ENCODE peak calls at places on chromosomes 12 and 14, in nine cellular contexts. W is foreskin fibroblast; T is neural progenitor cell; F is choroid plexus epithelial cell; I is WTC11; Q is fibroblast of the aortic adventitia; R is transverse colon; N is body of pancreas; H is CD4-positive, alpha-beta T cell. B is an unnamed sample.

GRCh38 chr12:121797937-121798801 is 4.7 kb upstream of the RHOF start:
- DNase-seq in Q (peak), N (peak), F (peak), R (peak), W (no peak), T (peak), I (no peak), H (no peak), B (peak)

GRCh38 chr12:67355428-67356385 is 86.5 kb downstream of the CAND1 start:
- DNase-seq in I (no peak), T (peak), F (peak), W (peak), R (no peak), Q (peak), N (peak), H (no peak), B (no peak)

GRCh38 chr12:76274699-76275098 is 73.5 kb downstream of the BBS10 start:
- DNase-seq in F (no peak), I (no peak), R (no peak), Q (peak), N (no peak), H (no peak), T (no peak), W (no peak), B (no peak)

GRCh38 chr14:57512221-57512620 is 18.6 kb upstream of the CCDC198 start:
- DNase-seq in T (no peak), N (no peak), I (no peak), R (no peak), Q (no peak), F (no peak), W (no peak), H (no peak), B (no peak)

GRCh38 chr12:122130150-122130549 is 43.9 kb downstream of the IL31 start:
- DNase-seq in H (no peak), R (no peak), W (no peak), I (no peak), F (peak), N (no peak), Q (peak), T (no peak), B (no peak)

GRCh38 chr12:124660846-124661245 is 93.4 kb upstream of the NCOR2 start:
- DNase-seq in R (no peak), N (no peak), Q (no peak), H (no peak), F (no peak), T (peak), W (no peak), I (no peak), B (no peak)

GRCh38 chr14:63393002-63393401 is 74.3 kb upstream of the GPHB5 start:
- DNase-seq in W (no peak), Q (no peak), N (no peak), H (no peak), T (no peak), F (no peak), I (no peak), R (no peak), B (no peak)

GRCh38 chr14:100824156-100824555 is 1.8 kb upstream of the MEG3 start:
- DNase-seq in H (no peak), F (peak), N (peak), W (peak), Q (peak), I (peak), T (peak), R (no peak), B (no peak)

GRCh38 chr14:85534435-85534834 is 4.5 kb downstream of the FLRT2 start:
- DNase-seq in H (no peak), T (peak), I (peak), N (no peak), W (no peak), F (peak), Q (no peak), R (no peak), B (no peak)

GRCh38 chr14:74237441-74237840 is 1.8 kb upstream of the VSX2 start:
- DNase-seq in H (no peak), I (no peak), W (no peak), F (no peak), Q (no peak), N (no peak), T (no peak), R (no peak), B (no peak)

GRCh38 chr12:108594960-108595710 is 2.7 kb downstream of the TMEM119 start:
- DNase-seq in N (no peak), I (no peak), F (no peak), T (no peak), H (no peak), W (no peak), Q (no peak), R (no peak), B (no peak)

GRCh38 chr14:89507521-89507920 is 90.5 kb upstream of the FOXN3 start:
- DNase-seq in H (no peak), R (no peak), W (peak), N (no peak), F (peak), I (no peak), T (no peak), Q (peak), B (no peak)

GRCh38 chr12:34607520-34608195 is 585.4 kb downstream of the ALG10 start:
- DNase-seq in T (no peak), R (no peak), N (no peak), W (no peak), I (no peak), F (no peak), Q (no peak), H (no peak), B (no peak)

GRCh38 chr12:131901431-131902331 is 7.3 kb downstream of the ULK1 start:
- DNase-seq in W (no peak), H (no peak), R (no peak), F (no peak), I (no peak), N (peak), Q (no peak), T (no peak), B (no peak)

GRCh38 chr12:107759410-107759809 is 1.5 kb downstream of the PRDM4 start:
- DNase-seq in R (peak), F (peak), W (peak), Q (peak), N (no peak), T (peak), I (no peak), H (no peak), B (no peak)

GRCh38 chr14:39581474-39581873 is 149.2 kb upstream of the FBXO33 start:
- DNase-seq in R (no peak), T (no peak), W (no peak), H (no peak), F (peak), Q (no peak), I (no peak), N (no peak), B (no peak)

GRCh38 chr14:76577090-76577489 is 184.2 kb upstream of the VASH1 start:
- DNase-seq in F (no peak), I (no peak), H (no peak), Q (no peak), N (no peak), T (no peak), W (no peak), R (no peak), B (no peak)

GRCh38 chr14:89429206-89430091 is 12.4 kb upstream of the FOXN3 start:
- DNase-seq in I (no peak), N (no peak), R (peak), H (no peak), Q (no peak), F (no peak), T (peak), W (no peak), B (no peak)

GRCh38 chr12:123761841-123762714 is at the start of gene DNAH10:
- DNase-seq in R (peak), H (peak), W (no peak), F (peak), I (peak), T (peak), N (no peak), Q (no peak), B (peak)

GRCh38 chr12:110365743-110366473 is 37.6 kb downstream of the ANAPC7 start:
- DNase-seq in Q (no peak), R (no peak), H (no peak), N (no peak), F (no peak), I (no peak), W (no peak), T (no peak), B (no peak)

GRCh38 chr12:49553512-49554088 is 14.3 kb downstream of the MCRS1 start:
- DNase-seq in H (no peak), R (no peak), F (peak), W (no peak), Q (no peak), I (no peak), N (no peak), T (peak), B (no peak)

GRCh38 chr12:26028953-26029740 is 70.7 kb downstream of the RASSF8 start:
- DNase-seq in R (peak), W (peak), T (peak), Q (peak), H (no peak), I (no peak), F (peak), N (no peak), B (no peak)

GRCh38 chr14:90715495-90715894 is 100.7 kb downstream of the TTC7B start:
- DNase-seq in I (no peak), R (no peak), N (no peak), F (no peak), H (no peak), W (no peak), T (no peak), Q (no peak), B (no peak)

GRCh38 chr14:26194816-26195215 is 403.0 kb downstream of the NOVA1 start:
- DNase-seq in W (no peak), N (no peak), T (no peak), R (no peak), F (no peak), Q (no peak), I (no peak), H (no peak), B (no peak)

GRCh38 chr12:110725267-110725666 is 17.4 kb downstream of the PPP1CC start:
- DNase-seq in Q (no peak), T (no peak), H (no peak), W (no peak), F (peak), N (no peak), I (no peak), R (no peak), B (no peak)

GRCh38 chr14:54782803-54783659 is 119.6 kb downstream of the GCH1 start:
- DNase-seq in I (peak), W (no peak), F (peak), N (peak), Q (no peak), T (peak), H (no peak), R (peak), B (no peak)

GRCh38 chr14:100147181-100147631 is 12.2 kb downstream of the DEGS2 start:
- DNase-seq in F (no peak), H (peak), N (no peak), I (no peak), W (no peak), T (no peak), Q (no peak), R (no peak), B (no peak)

GRCh38 chr14:22793976-22794375 is 21.3 kb downstream of the SLC7A7 start:
- DNase-seq in T (no peak), N (no peak), Q (no peak), F (no peak), H (no peak), W (no peak), I (no peak), R (no peak), B (no peak)

GRCh38 chr12:40692617-40693502 is 621 bp downstream of the CNTN1 start:
- DNase-seq in I (peak), N (peak), T (peak), H (no peak), W (no peak), Q (no peak), R (no peak), F (no peak), B (peak)

GRCh38 chr12:53047221-53048032 is 2.4 kb upstream of the TNS2 start:
- DNase-seq in H (peak), R (peak), N (peak), I (peak), T (peak), F (peak), Q (peak), W (peak), B (peak)
- TF ChIP-seq CTCF in H (no peak), R (no peak), N (peak), I (peak), T (peak), F (no peak), Q (no peak), W (no peak), B (no peak)

DNA sequence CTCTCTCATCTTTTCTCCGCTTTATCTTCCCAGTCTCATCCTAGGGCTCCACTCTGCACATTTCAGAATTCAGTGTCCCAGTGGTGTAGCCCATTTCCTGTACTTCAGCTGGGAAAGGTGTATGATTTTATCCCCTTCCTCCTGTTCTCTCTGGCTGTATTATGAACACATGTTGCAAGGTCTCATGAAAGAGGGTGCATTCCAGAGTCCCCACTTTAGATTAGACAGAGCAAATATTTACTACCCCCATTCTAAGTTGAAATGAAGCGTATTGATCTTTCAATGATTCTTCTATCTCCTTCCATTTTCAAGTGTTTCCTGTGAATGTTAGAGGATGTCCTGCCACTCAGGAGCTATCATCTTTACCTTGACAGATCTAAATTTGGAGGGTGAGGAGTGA is 123.2 kb downstream of the WIF1 start:
- DNase-seq in H (no peak), R (no peak), N (no peak), I (no peak), F (no peak), Q (no peak), W (no peak), T (no peak), B (no peak)
- TF ChIP-seq CTCF in H (no peak), R (no peak), N (no peak), I (no peak), F (no peak), Q (no peak), W (no peak), T (no peak), B (no peak)

DNA sequence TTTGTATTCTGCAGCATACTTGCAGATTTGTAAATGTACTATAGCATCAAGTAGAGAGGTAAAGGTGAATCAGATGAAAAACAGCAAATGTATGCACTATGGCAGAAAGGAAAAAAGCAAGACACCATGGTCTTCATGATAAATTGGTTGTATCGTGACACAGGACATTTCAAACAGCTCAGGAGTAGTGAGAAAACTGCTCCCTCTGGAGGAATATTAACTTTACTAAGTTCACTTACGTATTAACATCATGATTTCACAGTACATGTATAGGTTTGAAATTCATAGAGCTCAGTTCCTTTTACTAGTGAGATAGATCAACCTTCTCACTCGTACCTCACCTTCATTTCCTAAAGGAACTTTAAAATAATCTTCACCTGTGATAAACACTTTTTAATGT is 6.5 kb downstream of the MBIP start:
- DNase-seq in R (no peak), Q (no peak), F (peak), I (no peak), T (no peak), H (no peak), N (no peak), W (no peak), B (no peak)
- TF ChIP-seq CTCF in R (no peak), Q (no peak), F (peak), I (no peak), T (peak), H (no peak), N (no peak), W (no peak), B (no peak)

DNA sequence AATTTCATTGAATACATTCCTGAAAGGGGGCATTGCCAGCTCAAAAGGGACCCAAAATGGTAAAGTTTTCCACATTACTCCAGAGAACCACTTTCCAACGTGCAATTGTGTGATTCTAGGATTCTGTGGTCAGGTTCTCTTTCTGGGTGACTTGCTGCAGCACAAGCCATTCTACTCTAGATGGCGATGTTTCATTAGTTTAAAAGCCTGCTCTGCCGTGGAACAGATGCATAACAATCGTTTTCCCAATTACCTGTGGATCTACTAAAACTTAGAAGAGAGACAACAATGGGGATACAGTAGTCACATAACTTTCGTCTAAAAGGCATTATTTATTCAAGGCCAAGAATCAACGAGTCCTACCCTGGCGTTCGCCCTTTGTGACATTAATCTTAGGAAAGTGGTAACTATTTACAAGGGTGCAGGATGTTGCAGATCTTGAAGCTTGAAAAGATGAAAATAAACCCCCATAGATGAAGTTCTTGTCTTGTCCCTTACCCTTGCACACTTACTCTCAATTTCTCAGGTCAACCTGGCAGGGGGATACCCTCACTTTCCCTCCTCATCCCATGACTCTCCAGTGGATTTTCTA is 400.9 kb downstream of the SNAPC1 start:
- DNase-seq in T (peak), H (no peak), F (peak), I (peak), Q (peak), R (no peak), W (peak), N (peak), B (no peak)
- TF ChIP-seq CTCF in T (peak), H (peak), F (peak), I (peak), Q (peak), R (peak), W (peak), N (peak), B (peak)

DNA sequence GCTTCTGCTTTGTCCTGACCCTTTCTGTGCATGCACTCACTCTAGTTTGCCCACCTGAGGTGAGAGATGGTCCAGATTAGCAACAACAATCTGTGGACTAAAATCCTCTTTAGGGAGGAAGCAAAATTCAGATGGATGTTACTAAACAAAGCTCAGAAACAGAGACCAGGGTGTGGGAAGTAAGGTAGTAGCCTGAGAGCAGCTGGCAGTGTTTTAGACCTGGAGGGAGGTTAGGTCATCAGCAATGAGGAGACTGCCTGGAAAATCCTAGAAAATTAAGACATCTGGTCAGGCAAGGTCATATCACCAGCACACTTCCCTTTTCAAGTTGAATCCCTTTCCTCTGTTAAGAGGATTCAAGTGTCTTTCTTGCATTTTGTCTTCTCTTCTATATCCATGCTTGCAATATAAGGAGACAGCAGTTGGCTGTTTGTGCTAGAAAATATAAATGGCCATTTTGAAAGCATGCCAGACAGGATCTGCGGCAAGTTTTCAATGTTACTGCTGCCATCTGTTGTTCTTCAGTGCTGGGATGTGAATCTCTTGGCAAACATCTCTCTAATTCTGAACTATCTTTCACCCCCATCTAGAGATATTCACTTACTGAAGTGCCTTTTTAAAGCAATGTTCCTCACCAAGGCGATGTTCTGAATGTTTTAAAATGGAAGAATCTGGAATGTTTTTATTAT is 266.4 kb downstream of the NAV3 start:
- DNase-seq in N (no peak), R (no peak), Q (peak), T (no peak), I (no peak), H (no peak), W (peak), F (peak), B (no peak)
- TF ChIP-seq CTCF in N (no peak), R (no peak), Q (peak), T (no peak), I (no peak), H (no peak), W (peak), F (peak), B (no peak)

GRCh38 chr12:27382126-27382795 is 49.6 kb downstream of the BMAL2 start:
- DNase-seq in R (no peak), I (no peak), T (no peak), N (no peak), W (peak), F (peak), H (no peak), Q (peak), B (no peak)

GRCh38 chr12:27385756-27386155 is 53.1 kb downstream of the BMAL2 start:
- DNase-seq in H (no peak), W (no peak), I (no peak), Q (no peak), R (no peak), T (no peak), F (no peak), N (no peak), B (no peak)

GRCh38 chr12:27382924-27383323 is 50.3 kb downstream of the BMAL2 start:
- DNase-seq in Q (no peak), I (no peak), F (no peak), N (no peak), R (no peak), W (no peak), H (no peak), T (no peak), B (no peak)

GRCh38 chr12:27383429-27384260 is 51.0 kb downstream of the BMAL2 start:
- DNase-seq in Q (peak), H (peak), F (peak), T (peak), N (peak), W (peak), I (peak), R (peak), B (peak)

GRCh38 chr12:27384261-27384590 is 51.6 kb downstream of the BMAL2 start:
- DNase-seq in N (no peak), R (no peak), I (no peak), T (no peak), Q (no peak), H (no peak), F (no peak), W (no peak), B (no peak)
- TF ChIP-seq CTCF in N (no peak), R (peak), I (peak), T (no peak), Q (no peak), H (peak), F (no peak), W (no peak), B (no peak)

DNA sequence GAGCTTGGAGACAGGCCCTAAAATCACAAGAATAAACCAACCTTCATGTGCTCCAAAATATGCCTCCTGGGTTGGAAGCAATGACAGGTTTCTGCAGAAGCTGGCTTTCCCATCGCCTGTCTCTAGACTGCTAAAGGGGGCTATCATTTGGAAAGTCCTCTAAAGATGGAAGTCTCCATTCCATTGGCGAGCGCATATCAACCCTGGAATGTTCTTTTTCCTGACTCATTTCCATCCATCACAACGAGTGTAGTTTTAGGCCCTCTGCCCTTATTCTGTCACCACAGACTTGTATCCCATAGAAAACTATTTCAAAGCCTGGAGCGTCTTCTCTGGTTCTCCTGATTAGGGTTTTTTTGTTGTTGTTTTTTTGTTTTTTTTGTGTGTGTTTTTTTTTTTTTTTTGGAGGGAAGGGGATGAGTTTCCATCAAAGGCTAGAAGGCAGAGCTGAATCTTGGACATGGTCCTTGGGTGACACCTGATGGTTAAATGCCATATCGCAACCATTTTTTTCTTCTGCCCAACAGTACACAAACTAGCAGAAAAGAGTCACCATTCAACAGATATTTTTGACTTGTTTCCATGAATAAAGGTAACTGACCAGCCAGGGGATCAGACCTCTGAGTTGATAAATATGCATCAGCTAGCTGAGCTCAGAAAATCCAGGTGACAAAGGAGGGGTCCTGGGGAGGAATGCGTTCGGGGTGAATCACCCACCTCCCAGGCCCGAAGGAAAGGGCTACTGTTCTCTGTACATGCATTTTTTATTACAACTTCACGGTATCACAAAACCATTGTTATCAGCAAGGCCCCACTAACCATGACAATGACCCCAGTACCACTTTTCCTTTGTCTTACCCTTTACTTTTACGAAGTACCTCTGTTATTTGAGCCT is 40.5 kb downstream of the KCNA5 start:
- DNase-seq in R (no peak), I (no peak), W (peak), Q (peak), N (peak), T (peak), H (no peak), F (peak), B (no peak)
- TF ChIP-seq CTCF in R (peak), I (peak), W (peak), Q (peak), N (peak), T (peak), H (no peak), F (peak), B (peak)

B was measured in lung.